ENCODE peak calls at places on chromosome 4, in seven cellular contexts. One of them, this sample, is unnamed.
A peak's percentile ranks its signal among the peaks of the same experiment; 100 is the strongest.

GRCh38 chr4:180059216-180059881 is 2183.9 kb upstream of the TENM3 start:
- DNase-seq in GM23248: peak; percentile 1
- DNase-seq in CD8-positive, alpha-beta T cell: no peak
- DNase-seq in right atrium auricular region: no peak
- DNase-seq in tibial artery: no peak
- DNase-seq in breast epithelium: no peak
- DNase-seq in uterus: no peak
- DNase-seq in this sample: no peak

GRCh38 chr4:77950204-77950603 is 87.6 kb downstream of the MRPL1 start:
- DNase-seq in GM23248: peak; percentile 6
- DNase-seq in CD8-positive, alpha-beta T cell: no peak
- DNase-seq in right atrium auricular region: no peak
- DNase-seq in tibial artery: no peak
- DNase-seq in breast epithelium: no peak
- DNase-seq in uterus: no peak
- DNase-seq in this sample: no peak

GRCh38 chr4:155445306-155445705 is 68.5 kb upstream of the MAP9 start:
- DNase-seq in GM23248: no peak
- DNase-seq in CD8-positive, alpha-beta T cell: no peak
- DNase-seq in right atrium auricular region: no peak
- DNase-seq in tibial artery: no peak
- DNase-seq in breast epithelium: no peak
- DNase-seq in uterus: no peak
- DNase-seq in this sample: no peak

GRCh38 chr4:70183168-70183939 is 12.2 kb upstream of the ODAM start:
- DNase-seq in GM23248: peak; percentile 74
- DNase-seq in CD8-positive, alpha-beta T cell: no peak
- DNase-seq in right atrium auricular region: no peak
- DNase-seq in tibial artery: no peak
- DNase-seq in breast epithelium: no peak
- DNase-seq in uterus: no peak
- DNase-seq in this sample: no peak

GRCh38 chr4:177229331-177229730 is 80.3 kb upstream of the NEIL3 start:
- DNase-seq in GM23248: peak; percentile 32
- DNase-seq in CD8-positive, alpha-beta T cell: no peak
- DNase-seq in right atrium auricular region: no peak
- DNase-seq in tibial artery: no peak
- DNase-seq in breast epithelium: no peak
- DNase-seq in uterus: no peak
- DNase-seq in this sample: no peak

GRCh38 chr4:16136321-16136720 is 52.5 kb upstream of the PROM1 start:
- DNase-seq in GM23248: no peak
- DNase-seq in CD8-positive, alpha-beta T cell: no peak
- DNase-seq in right atrium auricular region: no peak
- DNase-seq in tibial artery: no peak
- DNase-seq in breast epithelium: no peak
- DNase-seq in uterus: no peak
- DNase-seq in this sample: no peak

GRCh38 chr4:168831919-168832745 is 177.9 kb downstream of the CBR4 start:
- DNase-seq in GM23248: peak; percentile 91
- DNase-seq in CD8-positive, alpha-beta T cell: peak; percentile 46
- DNase-seq in right atrium auricular region: peak; percentile 87
- DNase-seq in tibial artery: peak; percentile 93
- DNase-seq in breast epithelium: peak; percentile 88
- DNase-seq in uterus: peak; percentile 89
- DNase-seq in this sample: peak; percentile 80

GRCh38 chr4:161522031-161522430 is 641.8 kb downstream of the FSTL5 start:
- DNase-seq in GM23248: no peak
- DNase-seq in CD8-positive, alpha-beta T cell: no peak
- DNase-seq in right atrium auricular region: no peak
- DNase-seq in tibial artery: no peak
- DNase-seq in breast epithelium: no peak
- DNase-seq in uterus: no peak
- DNase-seq in this sample: no peak

GRCh38 chr4:160020804-160021203 is 917.9 kb downstream of the RAPGEF2 start:
- DNase-seq in GM23248: no peak
- DNase-seq in CD8-positive, alpha-beta T cell: no peak
- DNase-seq in right atrium auricular region: no peak
- DNase-seq in tibial artery: no peak
- DNase-seq in breast epithelium: no peak
- DNase-seq in uterus: no peak
- DNase-seq in this sample: no peak

GRCh38 chr4:7909966-7910720 is 29.5 kb downstream of the AFAP1 start:
- DNase-seq in GM23248: peak; percentile 82
- DNase-seq in CD8-positive, alpha-beta T cell: no peak
- DNase-seq in right atrium auricular region: no peak
- DNase-seq in tibial artery: no peak
- DNase-seq in breast epithelium: no peak
- DNase-seq in uterus: peak; percentile 45
- DNase-seq in this sample: no peak

GRCh38 chr4:123452585-123452984 is 56.0 kb downstream of the SPRY1 start:
- DNase-seq in GM23248: peak; percentile 87
- DNase-seq in CD8-positive, alpha-beta T cell: no peak
- DNase-seq in right atrium auricular region: peak; percentile 63
- DNase-seq in tibial artery: no peak
- DNase-seq in breast epithelium: no peak
- DNase-seq in uterus: peak; percentile 22
- DNase-seq in this sample: peak; percentile 45

GRCh38 chr4:51831133-51831532 is 11.8 kb upstream of the DCUN1D4 start:
- DNase-seq in GM23248: peak; percentile 68
- DNase-seq in CD8-positive, alpha-beta T cell: peak; percentile 67
- DNase-seq in right atrium auricular region: no peak
- DNase-seq in tibial artery: peak; percentile 72
- DNase-seq in breast epithelium: no peak
- DNase-seq in uterus: peak; percentile 64
- DNase-seq in this sample: peak; percentile 34

GRCh38 chr4:107044170-107044569 is 8.1 kb upstream of the DKK2 start:
- DNase-seq in GM23248: peak; percentile 35
- DNase-seq in CD8-positive, alpha-beta T cell: no peak
- DNase-seq in right atrium auricular region: no peak
- DNase-seq in tibial artery: no peak
- DNase-seq in breast epithelium: no peak
- DNase-seq in uterus: no peak
- DNase-seq in this sample: no peak

GRCh38 chr4:124290678-124291077 is 421.9 kb downstream of the ANKRD50 start:
- DNase-seq in GM23248: no peak
- DNase-seq in CD8-positive, alpha-beta T cell: no peak
- DNase-seq in right atrium auricular region: no peak
- DNase-seq in tibial artery: no peak
- DNase-seq in breast epithelium: no peak
- DNase-seq in uterus: no peak
- DNase-seq in this sample: no peak

GRCh38 chr4:25065451-25065850 is 34.7 kb upstream of the LGI2 start:
- DNase-seq in GM23248: no peak
- DNase-seq in CD8-positive, alpha-beta T cell: no peak
- DNase-seq in right atrium auricular region: no peak
- DNase-seq in tibial artery: no peak
- DNase-seq in breast epithelium: no peak
- DNase-seq in uterus: no peak
- DNase-seq in this sample: no peak

GRCh38 chr4:126123933-126124332 is 809.2 kb downstream of the FAT4 start:
- DNase-seq in GM23248: peak; percentile 9
- DNase-seq in CD8-positive, alpha-beta T cell: no peak
- DNase-seq in right atrium auricular region: no peak
- DNase-seq in tibial artery: no peak
- DNase-seq in breast epithelium: no peak
- DNase-seq in uterus: no peak
- DNase-seq in this sample: no peak

GRCh38 chr4:24578364-24578763 is 6.0 kb downstream of the DHX15 start:
- DNase-seq in GM23248: no peak
- DNase-seq in CD8-positive, alpha-beta T cell: no peak
- DNase-seq in right atrium auricular region: no peak
- DNase-seq in tibial artery: no peak
- DNase-seq in breast epithelium: no peak
- DNase-seq in uterus: no peak
- DNase-seq in this sample: no peak

GRCh38 chr4:7387925-7388324 is 46.8 kb downstream of the PSAPL1 start:
- DNase-seq in GM23248: no peak
- DNase-seq in CD8-positive, alpha-beta T cell: no peak
- DNase-seq in right atrium auricular region: peak; percentile 5
- DNase-seq in tibial artery: peak; percentile 45
- DNase-seq in breast epithelium: peak; percentile 4
- DNase-seq in uterus: no peak
- DNase-seq in this sample: no peak

GRCh38 chr4:2852481-2852881 is 8.8 kb downstream of the ADD1 start:
- DNase-seq in GM23248: peak; percentile 22
- DNase-seq in CD8-positive, alpha-beta T cell: peak; percentile 35
- DNase-seq in right atrium auricular region: no peak
- DNase-seq in tibial artery: no peak
- DNase-seq in breast epithelium: no peak
- DNase-seq in uterus: no peak
- DNase-seq in this sample: no peak

GRCh38 chr4:75771607-75772006 is 47.2 kb downstream of the USO1 start:
- DNase-seq in GM23248: no peak
- DNase-seq in CD8-positive, alpha-beta T cell: no peak
- DNase-seq in right atrium auricular region: no peak
- DNase-seq in tibial artery: no peak
- DNase-seq in breast epithelium: no peak
- DNase-seq in uterus: no peak
- DNase-seq in this sample: no peak
- H3K36me3 ChIP-seq in GM23248: peaks cover 63% of the 10 kb centered on the region
- H3K36me3 ChIP-seq in CD8-positive, alpha-beta T cell: peaks cover 9% of the 10 kb centered on the region
- H3K36me3 ChIP-seq in right atrium auricular region: peaks cover 57% of the 10 kb centered on the region
- H3K36me3 ChIP-seq in tibial artery: peaks cover 54% of the 10 kb centered on the region
- H3K36me3 ChIP-seq in breast epithelium: no peaks in the 10 kb centered on the region
- H3K36me3 ChIP-seq in uterus: no peaks in the 10 kb centered on the region
- H3K36me3 ChIP-seq in this sample: peaks cover 79% of the 10 kb centered on the region

DNA sequence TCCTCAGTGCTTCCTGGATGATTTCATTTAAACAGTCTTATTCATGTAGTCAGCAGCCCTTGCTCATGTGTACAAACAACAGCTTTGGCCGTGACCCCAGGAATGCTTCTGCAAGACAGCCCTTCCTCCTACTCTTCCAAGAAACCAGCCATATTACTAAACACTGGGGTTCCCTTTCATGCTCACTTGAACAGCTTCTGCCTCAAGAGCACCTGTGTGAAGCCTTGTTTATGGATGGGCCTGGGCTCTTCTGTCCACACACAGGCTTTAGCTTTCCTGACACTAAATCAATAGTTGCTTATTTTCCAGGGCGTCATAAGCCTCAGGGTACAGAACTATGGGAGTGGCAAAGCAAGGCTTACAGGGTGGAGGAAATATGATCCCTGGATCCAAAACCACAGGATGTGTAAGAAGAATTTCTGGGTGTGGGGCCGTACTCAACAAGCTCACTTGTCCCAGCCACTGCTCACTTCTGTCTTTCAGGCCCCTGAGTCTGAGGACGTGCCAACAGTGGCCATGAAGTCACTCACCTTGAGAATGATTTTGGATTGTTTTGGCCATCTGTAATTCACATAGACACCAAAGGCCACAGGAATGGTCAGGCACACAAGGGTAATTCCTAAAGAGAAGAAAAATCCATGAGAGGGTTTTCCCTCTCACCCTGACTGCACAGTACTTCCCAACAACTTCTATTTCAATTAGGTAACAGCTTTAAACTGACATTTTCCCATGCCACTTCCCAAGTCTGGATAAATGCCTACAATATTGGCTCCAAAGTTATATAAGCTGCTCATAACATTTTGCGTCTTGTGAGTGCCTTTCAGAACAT is 17.7 kb downstream of the SLC10A6 start:
- DNase-seq in GM23248: peak; percentile 97
- DNase-seq in CD8-positive, alpha-beta T cell: no peak
- DNase-seq in right atrium auricular region: no peak
- DNase-seq in tibial artery: no peak
- DNase-seq in breast epithelium: peak; percentile 55
- DNase-seq in uterus: peak; percentile 47
- DNase-seq in this sample: no peak
- H3K36me3 ChIP-seq in GM23248: no peaks in the 10 kb centered on the region
- H3K36me3 ChIP-seq in CD8-positive, alpha-beta T cell: no peaks in the 10 kb centered on the region
- H3K36me3 ChIP-seq in right atrium auricular region: no peaks in the 10 kb centered on the region
- H3K36me3 ChIP-seq in tibial artery: no peaks in the 10 kb centered on the region
- H3K36me3 ChIP-seq in breast epithelium: no peaks in the 10 kb centered on the region
- H3K36me3 ChIP-seq in uterus: no peaks in the 10 kb centered on the region
- H3K36me3 ChIP-seq in this sample: peaks cover 10% of the 10 kb centered on the region

DNA sequence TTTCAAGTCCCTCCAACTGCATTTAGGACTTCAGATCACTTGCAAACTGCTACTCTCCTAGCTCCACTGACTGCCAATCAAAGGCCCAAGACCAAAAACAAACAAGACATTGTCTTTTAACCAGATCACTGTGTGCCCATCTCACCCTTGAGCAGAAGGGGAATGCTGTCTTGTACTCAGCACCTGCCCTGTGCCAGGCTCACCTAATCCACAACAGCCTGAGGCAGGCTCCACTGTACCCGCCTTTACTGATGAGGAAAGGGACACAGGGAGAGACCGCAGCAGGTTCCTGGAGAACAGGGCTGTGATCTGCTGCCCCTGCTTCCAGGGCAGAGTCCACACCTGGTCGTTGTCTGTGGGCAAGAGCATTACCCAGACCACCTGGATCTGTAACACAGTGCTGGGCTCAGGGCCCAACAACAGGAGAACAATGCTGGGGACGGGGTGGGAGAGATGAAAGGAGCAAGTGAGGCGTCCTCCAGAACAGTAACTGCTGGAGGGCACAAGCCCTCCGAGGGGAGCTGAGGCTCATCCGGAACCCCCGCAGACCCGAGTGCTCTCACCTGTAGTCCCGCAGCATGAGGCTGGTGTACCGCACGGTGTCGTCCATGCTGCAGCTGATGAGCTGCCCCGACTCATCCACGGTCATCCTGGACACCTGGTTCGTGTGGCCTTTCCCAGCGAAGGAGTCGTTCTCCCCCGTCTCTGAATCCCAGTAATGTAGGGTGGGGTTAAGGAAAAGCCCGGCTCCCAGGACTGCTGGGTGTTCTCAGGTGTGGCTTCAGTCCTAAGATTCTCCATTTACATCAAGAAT is 33.9 kb downstream of the WDR1 start:
- DNase-seq in GM23248: no peak
- DNase-seq in CD8-positive, alpha-beta T cell: no peak
- DNase-seq in right atrium auricular region: no peak
- DNase-seq in tibial artery: peak; percentile 51
- DNase-seq in breast epithelium: no peak
- DNase-seq in uterus: no peak
- DNase-seq in this sample: no peak
- H3K36me3 ChIP-seq in GM23248: peaks cover 92% of the 10 kb centered on the region
- H3K36me3 ChIP-seq in CD8-positive, alpha-beta T cell: peaks cover 96% of the 10 kb centered on the region
- H3K36me3 ChIP-seq in right atrium auricular region: peaks cover 100% of the 10 kb centered on the region
- H3K36me3 ChIP-seq in tibial artery: peaks cover 100% of the 10 kb centered on the region
- H3K36me3 ChIP-seq in breast epithelium: no peaks in the 10 kb centered on the region
- H3K36me3 ChIP-seq in uterus: no peaks in the 10 kb centered on the region
- H3K36me3 ChIP-seq in this sample: peaks cover 90% of the 10 kb centered on the region

DNA sequence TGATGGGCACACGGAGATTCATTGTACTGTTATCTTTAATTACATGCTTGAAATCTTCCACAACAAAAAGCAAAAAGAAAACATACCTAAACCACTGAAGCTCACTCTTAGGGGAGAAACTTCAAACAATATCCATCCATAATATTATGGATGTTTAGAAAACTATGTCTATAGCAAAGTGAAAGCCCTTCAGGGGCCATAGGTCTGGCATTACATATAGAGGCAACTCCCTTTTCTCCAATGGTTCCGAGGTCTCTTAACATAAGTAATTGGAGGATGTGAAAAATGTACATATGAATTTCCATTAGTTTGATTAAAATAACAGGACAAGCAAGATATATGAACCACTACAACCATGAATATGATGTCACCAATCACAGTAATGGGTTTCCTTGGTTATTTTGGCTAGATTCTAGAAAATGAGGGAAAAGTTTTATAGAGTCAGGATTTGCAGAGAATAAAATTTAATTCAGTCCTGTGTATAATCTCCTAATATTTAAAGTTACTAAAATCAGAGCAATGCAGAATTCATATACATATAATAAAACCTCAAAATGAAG is 10.8 kb downstream of the UGDH start:
- DNase-seq in GM23248: no peak
- DNase-seq in CD8-positive, alpha-beta T cell: no peak
- DNase-seq in right atrium auricular region: no peak
- DNase-seq in tibial artery: no peak
- DNase-seq in breast epithelium: no peak
- DNase-seq in uterus: no peak
- DNase-seq in this sample: no peak
- H3K36me3 ChIP-seq in GM23248: peaks cover 68% of the 10 kb centered on the region
- H3K36me3 ChIP-seq in CD8-positive, alpha-beta T cell: no peaks in the 10 kb centered on the region
- H3K36me3 ChIP-seq in right atrium auricular region: peaks cover 39% of the 10 kb centered on the region
- H3K36me3 ChIP-seq in tibial artery: peaks cover 40% of the 10 kb centered on the region
- H3K36me3 ChIP-seq in breast epithelium: no peaks in the 10 kb centered on the region
- H3K36me3 ChIP-seq in uterus: no peaks in the 10 kb centered on the region
- H3K36me3 ChIP-seq in this sample: peaks cover 10% of the 10 kb centered on the region

This sample was measured in gastrocnemius medialis.